ENCODE peak calls at places on chromosomes 16 and 17, in five cellular contexts. P is stimulated activated CD4-positive, alpha-beta T cell treated with anti-CD3 and anti-CD28 coated beads, Interleukin-2, amount 100 ng/mL, for 24 hours; Z is NCI-H510A treated with DMSO at 0.1 percent for 48 hours; K is naive B cell; F is NCI-H1105 treated with DMSO at 0.1 percent for 48 hours. O is an unnamed sample.

GRCh38 chr16:81266680-81267095 is 28.2 kb downstream of the BCO1 start:
- DNase-seq in P (no peak), Z (peak), K (no peak), F (no peak), O (no peak)

GRCh38 chr16:57807252-57807967 is 5.1 kb upstream of the KIFC3 start:
- DNase-seq in P (no peak), Z (no peak), K (no peak), F (no peak), O (peak)

GRCh38 chr17:1865252-1866037 is 35.6 kb downstream of the RPA1 start:
- DNase-seq in P (peak), Z (peak), K (peak), F (no peak), O (peak)

GRCh38 chr16:22402191-22402590 is 27.8 kb upstream of the CDR2 start:
- DNase-seq in P (no peak), Z (no peak), K (no peak), F (no peak), O (peak)

GRCh38 chr16:67726106-67727034 is 7.3 kb upstream of the GFOD2 start:
- DNase-seq in P (no peak), Z (no peak), K (no peak), F (no peak), O (peak)

GRCh38 chr17:79023886-79024771 is at the start of gene C1QTNF1:
- DNase-seq in P (no peak), Z (peak), K (peak), F (peak), O (peak)

GRCh38 chr16:58843675-58844074 is 109.6 kb upstream of the GOT2 start:
- DNase-seq in P (no peak), Z (peak), K (no peak), F (no peak), O (peak)

GRCh38 chr17:17439971-17440843 is 36.6 kb upstream of the MED9 start:
- DNase-seq in P (peak), Z (peak), K (peak), F (peak), O (peak)

GRCh38 chr16:63005356-63005755 is 969.1 kb upstream of the CDH8 start:
- DNase-seq in P (no peak), Z (no peak), K (no peak), F (no peak), O (no peak)

GRCh38 chr17:78375401-78376079 is 2.9 kb upstream of the PGS1 start:
- DNase-seq in P (no peak), Z (no peak), K (no peak), F (no peak), O (peak)

GRCh38 chr17:35236821-35237220 is 6.1 kb upstream of the SLFN5 start:
- DNase-seq in P (no peak), Z (no peak), K (no peak), F (no peak), O (no peak)

GRCh38 chr16:2596747-2597559 is 59.1 kb downstream of the PDPK1 start:
- DNase-seq in P (no peak), Z (no peak), K (no peak), F (no peak), O (no peak)

GRCh38 chr17:48351916-48352332 is 78.1 kb downstream of the SKAP1 start:
- DNase-seq in P (no peak), Z (peak), K (peak), F (peak), O (peak)

GRCh38 chr17:35373532-35373983 is at the start of gene SLFN11:
- DNase-seq in P (peak), Z (no peak), K (peak), F (peak), O (peak)

GRCh38 chr16:51120289-51121008 is 30.6 kb downstream of the SALL1 start:
- DNase-seq in P (no peak), Z (no peak), K (no peak), F (no peak), O (no peak)

GRCh38 chr17:73291260-73291801 is 20.5 kb downstream of the CDC42EP4 start:
- DNase-seq in P (no peak), Z (no peak), K (no peak), F (no peak), O (peak)

O was measured in EH.